ENCODE peak calls at places on chromosome 7, in six cellular contexts. One of them, this sample, is unnamed.

GRCh38 chr7:31373337-31374289 is 33.1 kb upstream of the NEUROD6 start:
- DNase-seq in GM13976: peak; percentile 66
- DNase-seq in cardiac fibroblast: peak; percentile 49
- DNase-seq in ecto neural progenitor cell: peak; percentile 72
- DNase-seq in renal cortical epithelial cell: peak; percentile 49
- DNase-seq in NCI-H1105: peak; percentile 42
- DNase-seq in this sample: no peak

GRCh38 chr7:99409192-99409572 is 413 bp downstream of the BUD31 start:
- DNase-seq in cardiac fibroblast: no peak
- DNase-seq in renal cortical epithelial cell: no peak
- DNase-seq in NCI-H1105: no peak
- DNase-seq in GM13976: no peak
- DNase-seq in ecto neural progenitor cell: no peak
- DNase-seq in this sample: no peak

GRCh38 chr7:111820117-111820516 is 257.8 kb upstream of the IMMP2L start:
- DNase-seq in cardiac fibroblast: no peak
- DNase-seq in GM13976: no peak
- DNase-seq in NCI-H1105: no peak
- DNase-seq in renal cortical epithelial cell: no peak
- DNase-seq in ecto neural progenitor cell: no peak
- DNase-seq in this sample: no peak

GRCh38 chr7:37385787-37386186 is 62.9 kb downstream of the ELMO1 start:
- DNase-seq in GM13976: no peak
- DNase-seq in cardiac fibroblast: no peak
- DNase-seq in ecto neural progenitor cell: no peak
- DNase-seq in NCI-H1105: no peak
- DNase-seq in renal cortical epithelial cell: no peak
- DNase-seq in this sample: no peak

GRCh38 chr7:109529712-109530111 is 960.0 kb downstream of the DNAJB9 start:
- DNase-seq in cardiac fibroblast: no peak
- DNase-seq in ecto neural progenitor cell: no peak
- DNase-seq in NCI-H1105: no peak
- DNase-seq in renal cortical epithelial cell: no peak
- DNase-seq in GM13976: no peak
- DNase-seq in this sample: no peak

GRCh38 chr7:42237891-42238531 is 1.0 kb upstream of the GLI3 start:
- DNase-seq in GM13976: peak; percentile 41
- DNase-seq in renal cortical epithelial cell: no peak
- DNase-seq in NCI-H1105: no peak
- DNase-seq in cardiac fibroblast: peak; percentile 84
- DNase-seq in ecto neural progenitor cell: peak; percentile 89
- DNase-seq in this sample: peak; percentile 83

GRCh38 chr7:83976302-83976701 is 218.3 kb downstream of the SEMA3A start:
- DNase-seq in GM13976: peak; percentile 38
- DNase-seq in renal cortical epithelial cell: peak; percentile 26
- DNase-seq in NCI-H1105: peak; percentile 25
- DNase-seq in cardiac fibroblast: peak; percentile 51
- DNase-seq in ecto neural progenitor cell: no peak
- DNase-seq in this sample: no peak

GRCh38 chr7:1100386-1100785 is 12.5 kb downstream of the GPER1 start:
- DNase-seq in GM13976: no peak
- DNase-seq in renal cortical epithelial cell: no peak
- DNase-seq in cardiac fibroblast: no peak
- DNase-seq in ecto neural progenitor cell: no peak
- DNase-seq in NCI-H1105: no peak
- DNase-seq in this sample: no peak

GRCh38 chr7:68770649-68771048 is 827.6 kb upstream of the AUTS2 start:
- DNase-seq in GM13976: no peak
- DNase-seq in NCI-H1105: peak; percentile 78
- DNase-seq in cardiac fibroblast: no peak
- DNase-seq in renal cortical epithelial cell: no peak
- DNase-seq in ecto neural progenitor cell: no peak
- DNase-seq in this sample: no peak

GRCh38 chr7:106358103-106358663 is 73.4 kb upstream of the NAMPT start:
- DNase-seq in GM13976: no peak
- DNase-seq in ecto neural progenitor cell: no peak
- DNase-seq in NCI-H1105: no peak
- DNase-seq in renal cortical epithelial cell: peak; percentile 93
- DNase-seq in cardiac fibroblast: peak; percentile 87
- DNase-seq in this sample: no peak

GRCh38 chr7:124992881-124993562 is 63.4 kb upstream of the POT1 start:
- DNase-seq in GM13976: no peak
- DNase-seq in cardiac fibroblast: peak; percentile 90
- DNase-seq in renal cortical epithelial cell: peak; percentile 86
- DNase-seq in ecto neural progenitor cell: no peak
- DNase-seq in NCI-H1105: no peak
- DNase-seq in this sample: no peak